ENCODE peak calls at places on chromosome 2, in five cellular contexts. B, U, W, I and G are unnamed samples.

GRCh38 chr2:38666578-38666926 is 638 bp downstream of the GALM start:
- DNase-seq in B (no peak), U (peak; percentile 55), W (no peak), I (no peak), G (no peak)

GRCh38 chr2:23617167-23617787 is 232.3 kb downstream of the KLHL29 start:
- DNase-seq in B (no peak), U (no peak), W (no peak), I (no peak), G (no peak)

GRCh38 chr2:134490535-134490934 is 228.3 kb downstream of the TMEM163 start:
- DNase-seq in B (no peak), U (no peak), W (no peak), I (no peak), G (no peak)

GRCh38 chr2:71291398-71291797 is 40.2 kb upstream of the ZNF638 start:
- DNase-seq in B (no peak), U (no peak), W (no peak), I (no peak), G (no peak)

GRCh38 chr2:239035361-239035814 is 187.5 kb downstream of the TWIST2 start:
- DNase-seq in B (no peak), U (peak; percentile 46), W (peak; percentile 70), I (peak; percentile 61), G (peak; percentile 56)

GRCh38 chr2:18659891-18660290 is 70.5 kb upstream of the NT5C1B start:
- DNase-seq in B (no peak), U (no peak), W (no peak), I (no peak), G (no peak)

GRCh38 chr2:35116151-35116550 is 1239.4 kb upstream of the CRIM1 start:
- DNase-seq in B (no peak), U (no peak), W (no peak), I (no peak), G (no peak)

GRCh38 chr2:99656938-99657337 is 167.1 kb upstream of the REV1 start:
- DNase-seq in B (no peak), U (no peak), W (no peak), I (no peak), G (no peak)

GRCh38 chr2:100959225-100959880 is 42.7 kb upstream of the RPL31 start:
- DNase-seq in B (no peak), U (no peak), W (no peak), I (no peak), G (no peak)

GRCh38 chr2:110755494-110756078 is 23.2 kb downstream of the ACOXL start:
- DNase-seq in B (no peak), U (peak; percentile 10), W (no peak), I (no peak), G (no peak)

GRCh38 chr2:26559044-26559405 is 81.1 kb upstream of the OTOF start:
- DNase-seq in B (no peak), U (no peak), W (no peak), I (no peak), G (no peak)

GRCh38 chr2:40666438-40666837 is 214.5 kb upstream of the SLC8A1 start:
- DNase-seq in B (no peak), U (no peak), W (no peak), I (no peak), G (no peak)

GRCh38 chr2:217929757-217930707 is 72.8 kb downstream of the TNS1 start:
- DNase-seq in B (no peak), U (no peak), W (no peak), I (no peak), G (no peak)

GRCh38 chr2:198975779-198976178 is 482.0 kb downstream of the SATB2 start:
- DNase-seq in B (no peak), U (no peak), W (no peak), I (no peak), G (no peak)

GRCh38 chr2:235530735-235531134 is 36.9 kb downstream of the AGAP1 start:
- DNase-seq in B (no peak), U (no peak), W (no peak), I (no peak), G (no peak)

GRCh38 chr2:122100371-122101150 is 345.1 kb downstream of the TSN start:
- DNase-seq in B (no peak), U (no peak), W (peak; percentile 40), I (no peak), G (no peak)

GRCh38 chr2:8378016-8378810 is 303.6 kb upstream of the ID2 start:
- DNase-seq in B (no peak), U (peak; percentile 11), W (no peak), I (no peak), G (no peak)

GRCh38 chr2:23404426-23404825 is 19.4 kb downstream of the KLHL29 start:
- DNase-seq in B (peak; percentile 57), U (no peak), W (peak; percentile 49), I (no peak), G (no peak)

GRCh38 chr2:12131975-12132374 is 385.5 kb downstream of the LPIN1 start:
- DNase-seq in B (no peak), U (no peak), W (no peak), I (no peak), G (no peak)

GRCh38 chr2:21386666-21387065 is 262.9 kb downstream of the TDRD15 start:
- DNase-seq in B (no peak), U (no peak), W (no peak), I (no peak), G (no peak)

GRCh38 chr2:8570637-8571036 is 111.2 kb upstream of the ID2 start:
- DNase-seq in B (no peak), U (no peak), W (peak; percentile 18), I (no peak), G (no peak)

GRCh38 chr2:72035518-72036172 is 112.0 kb downstream of the CYP26B1 start:
- DNase-seq in B (no peak), U (no peak), W (peak; percentile 23), I (no peak), G (no peak)

GRCh38 chr2:85753525-85754312 is at the start of gene ATOH8:
- DNase-seq in B (no peak), U (no peak), W (peak; percentile 68), I (no peak), G (no peak)

GRCh38 chr2:47232738-47233415 is 77.8 kb upstream of the STPG4 start:
- DNase-seq in B (peak; percentile 66), U (no peak), W (no peak), I (no peak), G (no peak)

GRCh38 chr2:39144411-39144810 is 23.6 kb upstream of the SOS1 start:
- DNase-seq in B (no peak), U (no peak), W (no peak), I (no peak), G (no peak)

GRCh38 chr2:219864154-219864553 is 236.7 kb downstream of the SLC4A3 start:
- DNase-seq in B (no peak), U (no peak), W (no peak), I (no peak), G (no peak)

GRCh38 chr2:236794558-236794957 is 224.9 kb downstream of the ACKR3 start:
- DNase-seq in B (no peak), U (no peak), W (no peak), I (no peak), G (no peak)

GRCh38 chr2:45882707-45883106 is 231.2 kb downstream of the PRKCE start:
- DNase-seq in B (no peak), U (no peak), W (no peak), I (no peak), G (no peak)

GRCh38 chr2:80969900-80970299 is 665.3 kb upstream of the LRRTM1 start:
- DNase-seq in B (no peak), U (no peak), W (no peak), I (no peak), G (no peak)

DNA sequence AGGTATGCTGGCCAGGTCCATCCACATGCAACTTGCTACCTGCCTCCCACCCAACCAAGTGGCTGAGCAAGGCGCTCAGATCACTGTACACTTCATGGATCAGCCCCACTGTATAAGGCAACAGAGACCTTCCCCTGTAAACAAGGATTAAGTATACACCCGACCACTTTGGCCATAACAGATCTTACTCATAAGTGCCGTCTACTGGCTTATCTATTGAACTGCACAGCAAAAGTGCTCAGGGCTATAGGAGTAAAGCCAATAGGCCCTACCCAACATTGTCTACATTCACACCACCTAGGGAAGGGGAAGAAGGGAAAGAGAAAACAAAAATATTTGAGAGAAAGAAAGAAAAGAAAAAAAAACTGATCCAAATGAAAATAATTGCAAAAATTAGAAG is 663.9 kb upstream of the LRRTM1 start:
- DNase-seq in B (no peak), U (no peak), W (no peak), I (no peak), G (no peak)
- H3K9me3 ChIP-seq in B (peaks cover 20% of the 10 kb centered on the region), U (no peaks in the 10 kb centered on the region), W (peaks cover 14% of the 10 kb centered on the region), I (peaks cover 14% of the 10 kb centered on the region), G (peaks cover 4% of the 10 kb centered on the region)

GRCh38 chr2:240527153-240527750 is 30.5 kb downstream of the ANKMY1 start:
- DNase-seq in B (no peak), U (no peak), W (no peak), I (no peak), G (no peak)

GRCh38 chr2:240530181-240530580 is 27.6 kb downstream of the ANKMY1 start:
- DNase-seq in B (no peak), U (no peak), W (no peak), I (no peak), G (no peak)

GRCh38 chr2:240526521-240526920 is 31.3 kb downstream of the ANKMY1 start:
- DNase-seq in B (no peak), U (no peak), W (no peak), I (no peak), G (no peak)

GRCh38 chr2:240529344-240529999 is 28.3 kb downstream of the ANKMY1 start:
- DNase-seq in B (no peak), U (no peak), W (no peak), I (no peak), G (no peak)

DNA sequence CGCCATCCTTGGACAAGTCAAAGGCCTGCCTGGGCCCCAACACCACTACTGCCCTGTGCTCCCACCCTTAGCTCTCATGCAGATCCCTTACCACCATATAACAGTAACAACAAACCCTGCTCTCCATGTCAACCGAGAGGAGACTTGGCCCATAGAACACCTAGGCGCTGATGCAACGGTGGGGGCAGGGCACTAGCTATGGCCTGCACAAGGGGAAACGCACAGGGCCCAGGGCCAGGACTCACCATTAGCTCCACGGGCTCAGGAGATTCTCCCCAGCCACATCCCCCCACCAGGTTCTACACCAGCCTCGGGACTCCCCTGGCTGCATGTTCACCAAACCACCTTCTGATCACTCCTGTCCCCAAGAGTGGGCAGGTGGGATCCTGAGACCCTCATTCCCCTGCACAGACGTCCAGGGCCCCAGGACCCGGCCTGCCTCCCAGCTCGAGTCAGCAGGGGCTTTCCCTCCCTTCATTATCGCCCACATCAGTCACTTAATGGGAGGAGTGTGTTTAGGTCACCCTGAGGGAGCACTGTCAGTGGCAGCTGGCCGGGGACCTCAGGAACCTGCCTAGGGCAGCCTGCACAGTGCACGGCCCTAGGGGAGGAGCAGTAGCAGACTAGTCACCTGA is 29.3 kb downstream of the ANKMY1 start:
- DNase-seq in B (no peak), U (no peak), W (no peak), I (no peak), G (no peak)
- H3K9me3 ChIP-seq in B (peaks cover 52% of the 10 kb centered on the region), U (no peaks in the 10 kb centered on the region), W (peaks cover 25% of the 10 kb centered on the region), I (peaks cover 26% of the 10 kb centered on the region), G (peaks cover 5% of the 10 kb centered on the region)

GRCh38 chr2:95181774-95182173 is 16.2 kb downstream of the ZNF2 start:
- DNase-seq in B (no peak), U (no peak), W (no peak), I (no peak), G (no peak)
- H3K9me3 ChIP-seq in B (peaks cover 24% of the 10 kb centered on the region), U (no peaks in the 10 kb centered on the region), W (no peaks in the 10 kb centered on the region), I (peaks cover 19% of the 10 kb centered on the region), G (peaks cover 5% of the 10 kb centered on the region)

DNA sequence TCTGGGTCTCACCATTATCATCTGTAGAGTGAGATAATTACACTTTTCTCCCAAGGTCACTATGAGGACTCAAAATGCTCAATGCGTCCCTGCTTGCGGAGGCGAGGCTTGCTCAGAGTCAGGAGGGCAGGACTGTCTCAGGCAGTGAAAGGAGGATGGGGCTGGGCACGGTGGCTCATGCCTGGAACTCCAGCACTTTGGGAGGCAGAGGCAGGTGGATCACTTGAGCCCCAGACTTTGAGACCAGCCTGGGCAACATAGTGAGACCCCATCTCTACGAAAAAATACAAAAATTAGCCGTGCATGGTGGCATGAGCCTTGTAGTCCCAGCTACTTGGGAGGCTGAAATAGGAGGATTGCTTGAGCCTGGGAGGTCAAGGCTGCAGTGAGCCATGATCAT is 1.8 kb upstream of the KCNIP3 start:
- DNase-seq in B (no peak), U (no peak), W (no peak), I (no peak), G (no peak)
- H3K9me3 ChIP-seq in B (peaks cover 28% of the 10 kb centered on the region), U (no peaks in the 10 kb centered on the region), W (no peaks in the 10 kb centered on the region), I (peaks cover 11% of the 10 kb centered on the region), G (no peaks in the 10 kb centered on the region)